ENCODE peak calls at places on chromosomes 12 and 14, in six cellular contexts. One of them, this sample, is unnamed. For H3K9me3, the result is how much of the 10 kb centered on the place peaks cover.

GRCh38 chr14:74414380-74414779 is 11.6 kb downstream of the SYNDIG1L start:
- DNase-seq in IMR-90: no peak
- DNase-seq in heart left ventricle: no peak
- DNase-seq in HCT116: no peak
- DNase-seq in fibroblast of lung: no peak
- DNase-seq in mucosa of descending colon: no peak
- DNase-seq in this sample: no peak

GRCh38 chr12:124771462-124772361 is 92.0 kb downstream of the SCARB1 start:
- DNase-seq in IMR-90: peak
- DNase-seq in mucosa of descending colon: peak
- DNase-seq in heart left ventricle: peak
- DNase-seq in HCT116: peak
- DNase-seq in fibroblast of lung: peak
- DNase-seq in this sample: peak

GRCh38 chr14:78135450-78135891 is 34.7 kb upstream of the NRXN3 start:
- DNase-seq in HCT116: no peak
- DNase-seq in mucosa of descending colon: no peak
- DNase-seq in heart left ventricle: no peak
- DNase-seq in fibroblast of lung: peak
- DNase-seq in IMR-90: no peak
- DNase-seq in this sample: no peak

GRCh38 chr12:28872654-28873268 is 276.3 kb upstream of the FAR2 start:
- DNase-seq in mucosa of descending colon: no peak
- DNase-seq in heart left ventricle: peak
- DNase-seq in IMR-90: peak
- DNase-seq in HCT116: peak
- DNase-seq in fibroblast of lung: peak
- DNase-seq in this sample: peak

GRCh38 chr14:98489115-98489514 is 782.9 kb downstream of the BCL11B start:
- DNase-seq in HCT116: no peak
- DNase-seq in heart left ventricle: no peak
- DNase-seq in mucosa of descending colon: no peak
- DNase-seq in fibroblast of lung: peak
- DNase-seq in IMR-90: no peak
- DNase-seq in this sample: no peak

GRCh38 chr12:116361404-116362223 is 84.1 kb upstream of the MED13L start:
- DNase-seq in HCT116: no peak
- DNase-seq in IMR-90: no peak
- DNase-seq in heart left ventricle: no peak
- DNase-seq in mucosa of descending colon: peak
- DNase-seq in fibroblast of lung: no peak
- DNase-seq in this sample: peak

GRCh38 chr14:71116206-71117122 is 209.2 kb downstream of the PCNX1 start:
- DNase-seq in IMR-90: no peak
- DNase-seq in heart left ventricle: no peak
- DNase-seq in HCT116: no peak
- DNase-seq in mucosa of descending colon: no peak
- DNase-seq in fibroblast of lung: no peak
- DNase-seq in this sample: no peak

GRCh38 chr14:101757839-101758211 is 3.7 kb upstream of the PPP2R5C start:
- DNase-seq in mucosa of descending colon: no peak
- DNase-seq in IMR-90: no peak
- DNase-seq in heart left ventricle: no peak
- DNase-seq in fibroblast of lung: no peak
- DNase-seq in HCT116: no peak
- DNase-seq in this sample: no peak

GRCh38 chr12:8917751-8918150 is 3.4 kb downstream of the PHC1 start:
- DNase-seq in IMR-90: peak
- DNase-seq in mucosa of descending colon: no peak
- DNase-seq in fibroblast of lung: peak
- DNase-seq in HCT116: no peak
- DNase-seq in heart left ventricle: no peak
- DNase-seq in this sample: no peak

GRCh38 chr14:92589213-92589852 is 75.8 kb downstream of the RIN3 start:
- DNase-seq in IMR-90: peak
- DNase-seq in fibroblast of lung: peak
- DNase-seq in HCT116: no peak
- DNase-seq in heart left ventricle: no peak
- DNase-seq in mucosa of descending colon: no peak
- DNase-seq in this sample: no peak

GRCh38 chr12:47302111-47302597 is 222.4 kb upstream of the AMIGO2 start:
- DNase-seq in HCT116: no peak
- DNase-seq in mucosa of descending colon: no peak
- DNase-seq in heart left ventricle: no peak
- DNase-seq in IMR-90: no peak
- DNase-seq in fibroblast of lung: peak
- DNase-seq in this sample: no peak

GRCh38 chr12:4388032-4388431 is 8.5 kb upstream of the FGF23 start:
- DNase-seq in HCT116: no peak
- DNase-seq in heart left ventricle: no peak
- DNase-seq in IMR-90: no peak
- DNase-seq in mucosa of descending colon: no peak
- DNase-seq in fibroblast of lung: no peak
- DNase-seq in this sample: no peak

GRCh38 chr12:42590324-42590934 is 883 bp upstream of the PRICKLE1 start:
- DNase-seq in IMR-90: no peak
- DNase-seq in fibroblast of lung: peak
- DNase-seq in heart left ventricle: peak
- DNase-seq in HCT116: no peak
- DNase-seq in mucosa of descending colon: peak
- DNase-seq in this sample: no peak

GRCh38 chr12:2248901-2249381 is 196.2 kb downstream of the CACNA1C start:
- DNase-seq in fibroblast of lung: no peak
- DNase-seq in mucosa of descending colon: no peak
- DNase-seq in heart left ventricle: no peak
- DNase-seq in HCT116: no peak
- DNase-seq in IMR-90: peak
- DNase-seq in this sample: no peak

GRCh38 chr12:87953257-87953860 is 75.8 kb downstream of the C12orf50 start:
- DNase-seq in IMR-90: peak
- DNase-seq in HCT116: peak
- DNase-seq in fibroblast of lung: peak
- DNase-seq in mucosa of descending colon: no peak
- DNase-seq in heart left ventricle: no peak
- DNase-seq in this sample: no peak

GRCh38 chr14:101463566-101464171 is 97.6 kb upstream of the DIO3 start:
- DNase-seq in mucosa of descending colon: no peak
- DNase-seq in heart left ventricle: no peak
- DNase-seq in fibroblast of lung: no peak
- DNase-seq in HCT116: no peak
- DNase-seq in IMR-90: no peak
- DNase-seq in this sample: no peak

GRCh38 chr12:93911436-93911835 is 234.3 kb downstream of the CRADD start:
- DNase-seq in mucosa of descending colon: no peak
- DNase-seq in fibroblast of lung: peak
- DNase-seq in IMR-90: peak
- DNase-seq in heart left ventricle: no peak
- DNase-seq in HCT116: no peak
- DNase-seq in this sample: no peak

GRCh38 chr14:80110721-80111120 is 100.6 kb downstream of the DIO2 start:
- DNase-seq in IMR-90: no peak
- DNase-seq in mucosa of descending colon: no peak
- DNase-seq in HCT116: no peak
- DNase-seq in heart left ventricle: no peak
- DNase-seq in fibroblast of lung: no peak
- DNase-seq in this sample: no peak

GRCh38 chr14:99611639-99612038 is 7.6 kb upstream of the CCDC85C start:
- DNase-seq in fibroblast of lung: no peak
- DNase-seq in heart left ventricle: no peak
- DNase-seq in HCT116: no peak
- DNase-seq in mucosa of descending colon: no peak
- DNase-seq in IMR-90: no peak
- DNase-seq in this sample: no peak

GRCh38 chr14:58430156-58430555 is 2.6 kb downstream of the KIAA0586 start:
- DNase-seq in fibroblast of lung: peak
- DNase-seq in heart left ventricle: no peak
- DNase-seq in HCT116: no peak
- DNase-seq in IMR-90: peak
- DNase-seq in mucosa of descending colon: no peak
- DNase-seq in this sample: no peak

GRCh38 chr14:89455412-89455811 is 38.4 kb upstream of the FOXN3 start:
- DNase-seq in heart left ventricle: no peak
- DNase-seq in IMR-90: no peak
- DNase-seq in HCT116: no peak
- DNase-seq in fibroblast of lung: peak
- DNase-seq in mucosa of descending colon: peak
- DNase-seq in this sample: no peak

GRCh38 chr12:8081921-8082577 is at the start of gene NECAP1:
- DNase-seq in fibroblast of lung: peak
- DNase-seq in IMR-90: peak
- DNase-seq in mucosa of descending colon: peak
- DNase-seq in HCT116: peak
- DNase-seq in heart left ventricle: peak
- DNase-seq in this sample: peak

GRCh38 chr12:57461326-57461903 is 1.8 kb downstream of the GLI1 start:
- DNase-seq in fibroblast of lung: peak
- DNase-seq in HCT116: no peak
- DNase-seq in IMR-90: peak
- DNase-seq in heart left ventricle: peak
- DNase-seq in mucosa of descending colon: peak
- DNase-seq in this sample: peak

GRCh38 chr12:6684609-6685008 is 4.6 kb downstream of the ZNF384 start:
- DNase-seq in mucosa of descending colon: no peak
- DNase-seq in fibroblast of lung: no peak
- DNase-seq in HCT116: peak
- DNase-seq in IMR-90: peak
- DNase-seq in heart left ventricle: no peak
- DNase-seq in this sample: peak

GRCh38 chr12:25404955-25405354 is 148.1 kb downstream of the LMNTD1 start:
- DNase-seq in IMR-90: no peak
- DNase-seq in HCT116: no peak
- DNase-seq in mucosa of descending colon: no peak
- DNase-seq in heart left ventricle: no peak
- DNase-seq in fibroblast of lung: no peak
- DNase-seq in this sample: no peak

GRCh38 chr12:102757154-102757873 is 159.7 kb downstream of the PAH start:
- DNase-seq in IMR-90: no peak
- DNase-seq in mucosa of descending colon: no peak
- DNase-seq in heart left ventricle: peak
- DNase-seq in fibroblast of lung: peak
- DNase-seq in HCT116: no peak
- DNase-seq in this sample: no peak

DNA sequence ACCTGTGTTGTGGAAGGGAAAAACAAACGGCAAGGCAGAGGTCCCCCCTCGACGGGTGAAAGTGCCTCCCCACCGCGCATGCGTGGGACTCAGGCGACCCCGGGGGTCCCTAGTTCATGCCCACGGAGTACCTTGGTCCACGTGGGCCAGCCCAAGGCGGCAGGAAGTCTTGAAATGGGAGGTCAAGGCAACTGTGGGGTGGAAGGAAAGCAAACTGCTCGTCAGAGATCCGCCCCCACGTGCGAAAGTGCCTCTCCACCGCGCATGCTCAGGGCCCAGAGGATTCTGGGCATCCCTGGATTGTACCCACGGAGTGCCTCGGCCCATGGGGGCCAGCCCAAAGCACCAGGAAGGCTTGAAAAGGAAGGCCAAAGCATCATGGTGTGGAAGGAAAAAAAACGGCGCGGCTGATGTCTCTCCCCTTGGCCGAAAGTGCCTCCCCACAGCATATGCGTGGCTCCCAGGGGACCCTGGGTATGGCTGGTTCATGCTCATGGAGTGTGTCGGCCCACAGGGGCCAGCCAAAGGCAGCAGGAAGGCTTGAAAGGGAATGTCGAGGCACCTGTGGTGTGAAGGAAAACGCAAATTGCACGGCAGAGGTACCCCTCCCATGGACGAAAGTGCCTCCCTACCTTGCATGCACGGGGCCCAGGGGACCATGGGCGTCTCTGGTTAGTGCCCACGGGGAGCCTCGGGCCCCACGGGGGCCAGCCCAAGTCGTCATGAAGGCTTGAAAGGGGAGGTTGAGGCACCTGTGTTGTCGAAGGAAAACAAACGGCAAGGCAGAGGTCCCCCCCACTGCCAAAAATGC is 369.7 kb downstream of the ALG10 start:
- DNase-seq in mucosa of descending colon: peak
- DNase-seq in fibroblast of lung: no peak
- DNase-seq in heart left ventricle: no peak
- DNase-seq in HCT116: no peak
- DNase-seq in IMR-90: no peak
- DNase-seq in this sample: no peak
- H3K9me3 ChIP-seq in mucosa of descending colon: half or more
- H3K9me3 ChIP-seq in fibroblast of lung: under half
- H3K9me3 ChIP-seq in heart left ventricle: under half
- H3K9me3 ChIP-seq in HCT116: under half
- H3K9me3 ChIP-seq in IMR-90: half or more
- H3K9me3 ChIP-seq in this sample: half or more

DNA sequence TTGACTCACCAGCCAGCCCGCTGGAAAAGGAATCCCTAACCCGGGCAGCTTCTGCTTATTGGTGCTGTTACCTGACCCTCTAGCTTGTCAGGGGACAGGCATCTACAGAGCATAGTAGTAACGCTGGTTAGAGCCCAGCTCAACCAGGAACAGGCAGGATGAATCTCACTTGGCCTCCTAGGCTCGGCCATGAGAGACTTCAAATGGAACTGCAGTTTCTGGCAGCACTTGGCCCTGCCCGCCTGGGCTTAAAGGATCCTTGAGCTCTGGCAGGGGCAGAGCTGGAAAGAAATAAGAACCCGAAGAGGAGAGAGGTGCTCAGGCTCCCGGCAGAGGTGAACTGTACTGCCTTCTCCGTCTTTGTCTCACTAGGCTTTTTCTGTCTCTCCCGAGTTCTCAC is 2.3 kb upstream of the LHX5 start:
- DNase-seq in heart left ventricle: no peak
- DNase-seq in HCT116: no peak
- DNase-seq in fibroblast of lung: no peak
- DNase-seq in mucosa of descending colon: no peak
- DNase-seq in IMR-90: no peak
- DNase-seq in this sample: no peak
- TF ChIP-seq CTCF in heart left ventricle: no peak
- TF ChIP-seq CTCF in HCT116: no peak
- TF ChIP-seq CTCF in fibroblast of lung: no peak
- TF ChIP-seq CTCF in mucosa of descending colon: no peak
- TF ChIP-seq CTCF in IMR-90: no peak
- TF ChIP-seq CTCF in this sample: no peak

DNA sequence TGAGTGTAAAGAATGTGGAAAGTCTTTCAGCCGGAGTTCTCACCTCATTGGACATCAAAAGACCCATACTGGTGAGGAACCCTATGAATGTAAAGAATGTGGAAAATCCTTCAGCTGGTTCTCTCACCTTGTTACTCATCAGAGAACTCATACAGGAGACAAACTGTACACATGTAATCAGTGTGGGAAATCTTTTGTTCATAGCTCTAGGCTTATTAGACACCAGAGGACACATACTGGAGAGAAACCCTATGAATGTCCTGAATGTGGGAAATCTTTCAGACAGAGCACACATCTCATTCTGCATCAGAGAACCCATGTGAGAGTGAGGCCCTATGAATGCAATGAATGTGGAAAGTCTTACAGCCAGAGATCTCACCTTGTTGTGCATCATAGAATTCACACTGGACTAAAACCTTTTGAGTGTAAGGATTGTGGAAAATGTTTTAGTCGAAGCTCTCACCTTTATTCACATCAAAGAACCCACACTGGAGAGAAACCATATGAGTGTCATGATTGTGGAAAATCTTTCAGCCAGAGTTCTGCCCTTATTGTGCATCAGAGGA is 25.1 kb upstream of the ZNF268 start:
- DNase-seq in mucosa of descending colon: no peak
- DNase-seq in HCT116: no peak
- DNase-seq in fibroblast of lung: peak
- DNase-seq in heart left ventricle: no peak
- DNase-seq in IMR-90: no peak
- DNase-seq in this sample: no peak
- H3K9me3 ChIP-seq in mucosa of descending colon: half or more
- H3K9me3 ChIP-seq in HCT116: under half
- H3K9me3 ChIP-seq in fibroblast of lung: under half
- H3K9me3 ChIP-seq in heart left ventricle: half or more
- H3K9me3 ChIP-seq in IMR-90: half or more
- H3K9me3 ChIP-seq in this sample: half or more

GRCh38 chr14:57051633-57052032 is 217.1 kb downstream of the EXOC5 start:
- DNase-seq in fibroblast of lung: no peak
- DNase-seq in IMR-90: no peak
- DNase-seq in HCT116: no peak
- DNase-seq in mucosa of descending colon: no peak
- DNase-seq in heart left ventricle: no peak
- DNase-seq in this sample: no peak
- TF ChIP-seq CTCF in fibroblast of lung: no peak
- TF ChIP-seq CTCF in IMR-90: no peak
- TF ChIP-seq CTCF in HCT116: no peak
- TF ChIP-seq CTCF in mucosa of descending colon: no peak
- TF ChIP-seq CTCF in heart left ventricle: no peak
- TF ChIP-seq CTCF in this sample: peak